ENCODE peak calls at places on chromosomes 7 and 10, in eight cellular contexts. R, V, U, M, W, Z, A and K are unnamed samples.

GRCh38 chr10:68871105-68871711 is 29.9 kb upstream of the DDX50 start:
- DNase-seq in R (no peak), V (peak), U (peak), M (no peak), W (peak), Z (no peak), A (no peak), K (no peak)

GRCh38 chr7:66894463-66895080 is 26.5 kb upstream of the TMEM248 start:
- DNase-seq in R (no peak), V (no peak), U (peak), M (no peak), W (no peak), Z (peak), A (no peak), K (no peak)

GRCh38 chr7:88269606-88270005 is 37.1 kb downstream of the STEAP4 start:
- DNase-seq in R (no peak), V (no peak), U (no peak), M (no peak), W (no peak), Z (no peak), A (no peak), K (no peak)

GRCh38 chr10:132702601-132703304 is 83.2 kb downstream of the NKX6-2 start:
- DNase-seq in R (no peak), V (no peak), U (no peak), M (no peak), W (no peak), Z (peak), A (no peak), K (no peak)

GRCh38 chr7:19407270-19407669 is 262.0 kb upstream of the FERD3L start:
- DNase-seq in R (no peak), V (no peak), U (no peak), M (no peak), W (no peak), Z (no peak), A (no peak), K (no peak)

GRCh38 chr7:70035955-70036354 is 437.7 kb downstream of the AUTS2 start:
- DNase-seq in R (no peak), V (no peak), U (no peak), M (no peak), W (no peak), Z (no peak), A (no peak), K (no peak)

GRCh38 chr10:30158325-30158960 is 99.1 kb upstream of the JCAD start:
- DNase-seq in R (no peak), V (no peak), U (peak), M (no peak), W (no peak), Z (no peak), A (no peak), K (no peak)

GRCh38 chr7:20417260-20417659 is 86.6 kb downstream of the ITGB8 start:
- DNase-seq in R (no peak), V (no peak), U (no peak), M (no peak), W (no peak), Z (no peak), A (no peak), K (no peak)

GRCh38 chr7:25014735-25015134 is 34.8 kb upstream of the OSBPL3 start:
- DNase-seq in R (no peak), V (no peak), U (peak), M (no peak), W (peak), Z (no peak), A (no peak), K (no peak)

GRCh38 chr10:34758447-34758996 is 56.6 kb downstream of the PARD3 start:
- DNase-seq in R (no peak), V (no peak), U (peak), M (no peak), W (peak), Z (no peak), A (no peak), K (no peak)

GRCh38 chr7:16260236-16260728 is 161.1 kb downstream of the CRPPA start:
- DNase-seq in R (no peak), V (peak), U (no peak), M (no peak), W (no peak), Z (no peak), A (no peak), K (no peak)

GRCh38 chr7:3092468-3092867 is 48.8 kb upstream of the CARD11 start:
- DNase-seq in R (peak), V (no peak), U (peak), M (peak), W (no peak), Z (no peak), A (peak), K (peak)

GRCh38 chr10:124416733-124417132 is 2.0 kb downstream of the OAT start:
- DNase-seq in R (no peak), V (no peak), U (peak), M (no peak), W (no peak), Z (no peak), A (no peak), K (no peak)

GRCh38 chr7:1575809-1576208 is 6.0 kb upstream of the PSMG3 start:
- DNase-seq in R (no peak), V (no peak), U (no peak), M (no peak), W (no peak), Z (no peak), A (no peak), K (no peak)

GRCh38 chr10:118459642-118460193 is 117.6 kb upstream of the FAM204A start:
- DNase-seq in R (peak), V (peak), U (peak), M (peak), W (peak), Z (peak), A (peak), K (peak)

GRCh38 chr7:29864668-29865067 is 58.4 kb downstream of the WIPF3 start:
- DNase-seq in R (no peak), V (no peak), U (no peak), M (no peak), W (no peak), Z (no peak), A (no peak), K (no peak)

GRCh38 chr7:141251180-141251579 is 177.3 kb downstream of the TMEM178B start:
- DNase-seq in R (no peak), V (no peak), U (no peak), M (no peak), W (no peak), Z (no peak), A (no peak), K (no peak)

GRCh38 chr7:135853499-135853898 is 104.9 kb upstream of the FAM180A start:
- DNase-seq in R (no peak), V (no peak), U (no peak), M (no peak), W (no peak), Z (no peak), A (no peak), K (no peak)

GRCh38 chr7:45203947-45204445 is 46.4 kb downstream of the RAMP3 start:
- DNase-seq in R (no peak), V (no peak), U (peak), M (no peak), W (peak), Z (no peak), A (no peak), K (no peak)

GRCh38 chr7:5767066-5767465 is 14.4 kb downstream of the RNF216 start:
- DNase-seq in R (no peak), V (no peak), U (no peak), M (no peak), W (no peak), Z (no peak), A (no peak), K (no peak)

GRCh38 chr7:124688991-124689390 is 76.6 kb downstream of the GPR37 start:
- DNase-seq in R (no peak), V (no peak), U (peak), M (no peak), W (peak), Z (no peak), A (no peak), K (no peak)

GRCh38 chr7:11847336-11847735 is 15.3 kb upstream of the THSD7A start:
- DNase-seq in R (no peak), V (no peak), U (peak), M (no peak), W (no peak), Z (no peak), A (no peak), K (no peak)

GRCh38 chr10:132918617-132919373 is 23.6 kb downstream of the CFAP46 start:
- DNase-seq in R (no peak), V (no peak), U (no peak), M (no peak), W (no peak), Z (no peak), A (no peak), K (no peak)

GRCh38 chr10:129808092-129808983 is 155.7 kb downstream of the EBF3 start:
- DNase-seq in R (no peak), V (no peak), U (no peak), M (no peak), W (no peak), Z (no peak), A (no peak), K (no peak)

GRCh38 chr7:155427411-155428038 is 30.4 kb upstream of the EN2 start:
- DNase-seq in R (no peak), V (no peak), U (no peak), M (no peak), W (no peak), Z (no peak), A (no peak), K (no peak)

GRCh38 chr7:6026917-6027316 is 4.3 kb upstream of the ANKRD61 start:
- DNase-seq in R (no peak), V (no peak), U (no peak), M (no peak), W (no peak), Z (no peak), A (no peak), K (no peak)

GRCh38 chr10:3095373-3096139 is 28.2 kb downstream of the PFKP start:
- DNase-seq in R (peak), V (no peak), U (peak), M (peak), W (peak), Z (no peak), A (no peak), K (peak)

GRCh38 chr10:108544500-108545120 is 1378.7 kb downstream of the XPNPEP1 start:
- DNase-seq in R (no peak), V (peak), U (peak), M (peak), W (no peak), Z (peak), A (peak), K (no peak)

GRCh38 chr7:30468041-30468440 is 10.5 kb downstream of the NOD1 start:
- DNase-seq in R (no peak), V (no peak), U (no peak), M (no peak), W (no peak), Z (no peak), A (no peak), K (no peak)

GRCh38 chr10:24821986-24822385 is 98.3 kb upstream of the ARHGAP21 start:
- DNase-seq in R (no peak), V (no peak), U (peak), M (no peak), W (no peak), Z (no peak), A (no peak), K (no peak)

GRCh38 chr10:86744067-86744725 is 12.2 kb upstream of the BMPR1A start:
- DNase-seq in R (no peak), V (no peak), U (peak), M (no peak), W (no peak), Z (no peak), A (no peak), K (no peak)

GRCh38 chr10:33196710-33197406 is 137.6 kb downstream of the NRP1 start:
- DNase-seq in R (no peak), V (no peak), U (no peak), M (no peak), W (no peak), Z (no peak), A (no peak), K (no peak)

GRCh38 chr10:100163704-100164621 is 21.9 kb downstream of the ERLIN1 start:
- DNase-seq in R (no peak), V (no peak), U (peak), M (no peak), W (no peak), Z (no peak), A (no peak), K (no peak)

GRCh38 chr7:106844286-106844997 is 20.6 kb upstream of the PIK3CG start:
- DNase-seq in R (no peak), V (no peak), U (no peak), M (no peak), W (no peak), Z (no peak), A (no peak), K (no peak)

GRCh38 chr7:141737118-141737835 is 881 bp upstream of the SSBP1 start:
- DNase-seq in R (peak), V (peak), U (peak), M (no peak), W (no peak), Z (no peak), A (no peak), K (no peak)

GRCh38 chr7:30162622-30163124 is 27.9 kb downstream of the MTURN start:
- DNase-seq in R (no peak), V (no peak), U (peak), M (no peak), W (no peak), Z (no peak), A (no peak), K (no peak)

GRCh38 chr7:83072576-83073517 is 89.8 kb downstream of the PCLO start:
- DNase-seq in R (no peak), V (no peak), U (no peak), M (no peak), W (no peak), Z (no peak), A (no peak), K (no peak)